ENCODE peak calls at places on chromosomes 3 and 15, in six cellular contexts. E is IMR-90, B is H9, N is mesenchymal stem cell, T is trophoblast cell, R is H1. D is an unnamed sample.

GRCh38 chr3:18446067-18446793 is 21.1 kb upstream of the SATB1 start:
- DNase-seq in N (no peak), R (no peak), B (no peak), E (no peak), T (no peak), D (no peak)

GRCh38 chr15:44541282-44541958 is 4.5 kb downstream of the EIF3J start:
- DNase-seq in T (peak; percentile 33), E (peak; percentile 90), R (no peak), B (no peak), N (peak; percentile 78), D (no peak)

GRCh38 chr3:126911162-126912026 is 71.5 kb upstream of the PLXNA1 start:
- DNase-seq in R (no peak), B (peak; percentile 50), E (peak; percentile 90), T (peak; percentile 78), N (peak; percentile 90), D (no peak)

GRCh38 chr3:126424751-126425150 is 30.0 kb downstream of the CFAP100 start:
- DNase-seq in B (no peak), E (no peak), N (no peak), R (no peak), T (no peak), D (no peak)

GRCh38 chr15:76398702-76399101 is 62.1 kb downstream of the ISL2 start:
- DNase-seq in R (no peak), N (no peak), E (no peak), T (no peak), B (no peak), D (no peak)

GRCh38 chr15:70387993-70388392 is 290.3 kb upstream of the TLE3 start:
- DNase-seq in E (no peak), R (no peak), T (no peak), B (no peak), N (no peak), D (no peak)

GRCh38 chr3:183208260-183208659 is 44.8 kb upstream of the B3GNT5 start:
- DNase-seq in N (no peak), R (no peak), B (no peak), T (peak; percentile 32), E (no peak), D (no peak)

GRCh38 chr3:12479919-12480425 is 4.3 kb upstream of the TSEN2 start:
- DNase-seq in N (peak; percentile 60), B (peak; percentile 65), E (peak; percentile 55), T (peak; percentile 70), R (peak; percentile 64), D (peak; percentile 51)

GRCh38 chr15:41944313-41944940 is 27.9 kb downstream of the EHD4 start:
- DNase-seq in N (peak; percentile 91), E (peak; percentile 94), B (no peak), T (peak; percentile 85), R (no peak), D (peak; percentile 44)

GRCh38 chr3:1462916-1463315 is 370.1 kb downstream of the CNTN6 start:
- DNase-seq in B (no peak), N (no peak), E (no peak), R (no peak), T (no peak), D (no peak)

GRCh38 chr15:27694506-27695077 is 404.5 kb downstream of the OCA2 start:
- DNase-seq in T (no peak), E (no peak), R (no peak), B (no peak), N (no peak), D (no peak)

GRCh38 chr3:85594648-85595047 is 635.9 kb downstream of the CADM2 start:
- DNase-seq in B (no peak), N (no peak), T (peak; percentile 67), E (no peak), R (no peak), D (no peak)

GRCh38 chr15:84982301-84982920 is 755 bp downstream of the PDE8A start:
- DNase-seq in B (peak; percentile 48), N (peak; percentile 51), E (peak; percentile 18), R (no peak), T (peak; percentile 46), D (no peak)

GRCh38 chr15:81108427-81108826 is 25.6 kb upstream of the CFAP161 start:
- DNase-seq in B (no peak), N (peak; percentile 4), R (no peak), E (no peak), T (no peak), D (no peak)

GRCh38 chr3:181189556-181189955 is 200.0 kb upstream of the DNAJC19 start:
- DNase-seq in R (no peak), N (no peak), E (no peak), T (no peak), B (no peak), D (no peak)

GRCh38 chr3:38029400-38030125 is at the start of gene PLCD1:
- DNase-seq in N (peak; percentile 74), R (peak; percentile 86), E (no peak), B (peak; percentile 89), T (peak; percentile 32), D (peak; percentile 81)

GRCh38 chr15:40388941-40389823 is 6.7 kb downstream of the KNSTRN start:
- DNase-seq in R (no peak), T (peak; percentile 99), B (no peak), N (no peak), E (no peak), D (no peak)

GRCh38 chr3:167941234-167941995 is 154.3 kb downstream of the GOLIM4 start:
- DNase-seq in T (peak; percentile 23), E (peak; percentile 88), R (no peak), B (no peak), N (peak; percentile 98), D (no peak)

GRCh38 chr3:8765528-8765927 is 3.9 kb downstream of the OXTR start:
- DNase-seq in B (peak; percentile 5), R (peak; percentile 27), E (no peak), T (no peak), N (no peak), D (no peak)

GRCh38 chr3:27723803-27724458 is 1.8 kb upstream of the EOMES start:
- DNase-seq in E (no peak), T (no peak), R (peak; percentile 57), B (no peak), N (no peak), D (no peak)

GRCh38 chr3:160677459-160677901 is 520 bp downstream of the ARL14 start:
- DNase-seq in B (no peak), T (no peak), R (no peak), N (peak; percentile 19), E (peak; percentile 9), D (no peak)

GRCh38 chr15:61839541-61839940 is 220.7 kb downstream of the VPS13C start:
- DNase-seq in N (peak; percentile 4), T (no peak), R (no peak), E (peak; percentile 20), B (no peak), D (no peak)

GRCh38 chr3:96814581-96815567 is at the start of gene EPHA6:
- DNase-seq in R (peak; percentile 65), T (no peak), N (no peak), B (peak; percentile 35), E (no peak), D (no peak)

GRCh38 chr3:113617726-113618125 is 78.7 kb downstream of the USF3 start:
- DNase-seq in B (no peak), R (no peak), T (no peak), N (no peak), E (no peak), D (no peak)

GRCh38 chr3:158568784-158569183 is 2.2 kb upstream of the MLF1 start:
- DNase-seq in B (no peak), N (peak; percentile 19), T (peak; percentile 54), R (no peak), E (no peak), D (no peak)
- H3K4me2 ChIP-seq in B (no peak overlapping the region), N (no peak overlapping the region), T (no peak overlapping the region), R (no peak overlapping the region), E (no peak overlapping the region), D (no peak overlapping the region)

DNA sequence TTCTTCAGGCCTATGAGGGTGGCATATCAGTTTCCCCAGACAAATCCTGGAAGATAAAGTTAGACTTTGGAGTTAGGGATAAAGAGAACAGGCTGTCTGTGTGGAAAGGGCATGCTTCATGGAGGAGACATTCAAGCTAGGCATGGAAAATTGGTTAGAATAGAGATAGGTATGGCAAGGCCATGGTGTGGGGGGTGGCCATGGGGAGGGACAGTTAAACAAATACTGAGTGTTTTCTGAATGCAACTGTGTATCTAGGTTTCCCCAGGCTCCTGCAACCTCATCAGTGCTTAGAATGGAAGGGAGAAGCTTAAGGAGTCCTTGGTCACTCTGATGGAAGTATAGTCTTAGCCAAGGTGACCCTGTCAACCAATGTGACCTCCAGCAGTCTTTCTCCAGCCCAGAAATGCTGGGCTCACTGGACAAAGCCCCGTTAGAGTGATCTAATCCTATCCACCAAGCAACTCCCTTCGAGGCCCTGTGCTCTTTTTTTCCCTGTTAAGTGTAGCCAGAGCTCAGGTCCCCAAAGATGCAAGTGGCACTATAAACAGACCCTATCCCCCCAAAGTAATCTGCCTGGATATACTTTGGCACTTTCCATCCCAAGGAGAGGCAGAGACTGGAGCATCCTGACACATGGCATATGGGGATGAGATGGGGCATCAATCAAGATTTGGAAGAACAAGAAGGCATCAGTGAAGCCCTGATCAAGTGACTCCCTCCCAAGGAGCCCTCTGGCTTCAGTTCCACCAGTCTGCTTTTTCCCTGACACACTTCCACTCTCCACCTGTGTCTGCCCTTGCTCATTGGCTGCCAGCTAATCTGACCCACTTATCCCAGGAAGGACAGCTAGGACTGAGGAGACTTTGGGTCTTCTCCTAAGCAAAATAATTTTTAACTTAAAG is 5.6 kb upstream of the PKM start:
- DNase-seq in N (no peak), E (peak; percentile 19), T (no peak), B (no peak), R (no peak), D (no peak)
- H3K4ac ChIP-seq in N (peak overlapping the region; percentile 97), E (peak overlapping the region; percentile 100), T (peak overlapping the region; percentile 44), B (no peak overlapping the region), R (peak overlapping the region; percentile 63), D (no peak overlapping the region)

DNA sequence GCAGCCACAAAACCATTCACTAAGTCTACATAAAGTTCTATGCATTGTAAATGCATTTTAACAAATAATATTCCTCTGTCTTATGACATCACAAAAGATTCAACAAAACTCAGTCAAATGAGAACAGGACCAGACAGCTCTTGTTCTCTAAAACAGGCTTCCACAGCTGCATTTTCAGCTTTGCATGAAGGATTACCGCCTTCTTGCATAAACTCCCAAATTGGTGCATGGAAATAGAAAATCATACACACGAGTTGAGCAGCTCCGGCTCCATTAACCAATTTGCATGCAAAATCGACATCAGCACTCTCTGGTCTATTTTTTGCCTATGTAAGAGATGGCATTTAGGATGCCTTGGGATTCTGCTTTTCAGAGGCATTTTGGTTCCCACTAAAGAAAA is 66.3 kb downstream of the RFTN1 start:
- DNase-seq in B (no peak), R (no peak), N (no peak), T (no peak), E (no peak), D (no peak)
- H3K14ac ChIP-seq in B (no peak overlapping the region), R (no peak overlapping the region), N (no peak overlapping the region), T (no peak overlapping the region), E (no peak overlapping the region), D (no peak overlapping the region)

GRCh38 chr3:188941103-188941502 is 230.7 kb upstream of the TPRG1 start:
- DNase-seq in B (no peak), E (no peak), R (no peak), N (no peak), T (peak; percentile 33), D (no peak)

GRCh38 chr3:188940213-188940914 is 231.4 kb upstream of the TPRG1 start:
- DNase-seq in T (no peak), B (no peak), R (peak; percentile 8), E (no peak), N (no peak), D (no peak)

GRCh38 chr3:188944108-188944507 is 227.7 kb upstream of the TPRG1 start:
- DNase-seq in R (no peak), T (no peak), N (no peak), B (no peak), E (no peak), D (no peak)

GRCh38 chr3:188946351-188946750 is 225.4 kb upstream of the TPRG1 start:
- DNase-seq in E (no peak), N (no peak), R (no peak), T (no peak), B (no peak), D (no peak)

GRCh38 chr3:188943591-188943990 is 228.2 kb upstream of the TPRG1 start:
- DNase-seq in R (no peak), N (no peak), T (no peak), E (peak; percentile 13), B (no peak), D (no peak)
- H3K4me2 ChIP-seq in R (no peak overlapping the region), N (no peak overlapping the region), T (no peak overlapping the region), E (no peak overlapping the region), B (no peak overlapping the region), D (no peak overlapping the region)